ENCODE peak calls at places on chromosomes 11 and 22, in ten cellular contexts. B is neural progenitor cell, O is Karpas-422, Z is hepatocyte, U is H9, D is astrocyte, L is PC-3, I is GM12878, F is endothelial cell of umbilical vein, W is K562. H is an unnamed sample.

GRCh38 chr22:46421272-46421671 is 85.8 kb downstream of the TRMU start:
- DNase-seq in D (no peak), B (no peak), W (no peak), L (no peak), F (no peak), O (no peak), I (peak; percentile 35), Z (no peak), U (no peak), H (no peak)

GRCh38 chr11:66915046-66915832 is 42.9 kb downstream of the PC start:
- DNase-seq in I (no peak), O (no peak), L (no peak), U (peak; percentile 62), B (peak; percentile 42), F (no peak), W (no peak), D (no peak), Z (no peak), H (no peak)

GRCh38 chr11:69152748-69153446 is 2.8 kb upstream of the SMIM38 start:
- DNase-seq in F (no peak), B (peak; percentile 42), I (no peak), L (no peak), U (no peak), O (no peak), W (no peak), D (no peak), Z (no peak), H (no peak)

GRCh38 chr11:68106165-68106940 is 14.8 kb downstream of the CHKA start:
- DNase-seq in D (no peak), O (no peak), F (peak; percentile 57), Z (peak; percentile 76), L (no peak), W (no peak), I (no peak), U (no peak), B (no peak), H (peak; percentile 23)

GRCh38 chr11:122748968-122749687 is 89.2 kb upstream of the CRTAM start:
- DNase-seq in L (peak; percentile 86), I (peak; percentile 56), D (peak; percentile 96), F (peak; percentile 36), U (no peak), B (no peak), O (peak; percentile 83), W (no peak), Z (no peak), H (peak; percentile 90)

GRCh38 chr22:40400173-40400572 is 29.8 kb downstream of the SGSM3 start:
- DNase-seq in Z (no peak), D (no peak), I (peak; percentile 63), U (no peak), F (no peak), W (no peak), B (no peak), L (no peak), O (peak; percentile 94), H (no peak)

GRCh38 chr11:43354311-43354710 is 4.4 kb upstream of the TTC17 start:
- DNase-seq in L (no peak), Z (no peak), B (no peak), O (no peak), W (no peak), I (no peak), D (no peak), U (no peak), F (no peak), H (no peak)

GRCh38 chr11:66470015-66470414 is 3.3 kb downstream of the PELI3 start:
- DNase-seq in F (no peak), O (no peak), L (no peak), W (no peak), B (no peak), D (no peak), I (no peak), U (peak; percentile 47), Z (no peak), H (no peak)

GRCh38 chr22:49565516-49565855 is 262.2 kb downstream of the BRD1 start:
- DNase-seq in L (no peak), U (peak; percentile 3), B (no peak), O (no peak), I (no peak), Z (no peak), F (no peak), W (no peak), D (no peak), H (no peak)

GRCh38 chr11:69367211-69367964 is 73.4 kb downstream of the MYEOV start:
- DNase-seq in W (no peak), U (peak; percentile 15), Z (no peak), F (peak; percentile 15), B (no peak), L (peak; percentile 77), D (no peak), I (no peak), O (no peak), H (no peak)

GRCh38 chr11:102114032-102114431 is 3.8 kb downstream of the YAP1 start:
- DNase-seq in O (no peak), D (no peak), B (no peak), L (no peak), W (no peak), F (no peak), Z (peak; percentile 7), U (no peak), I (no peak), H (no peak)
- H3K27ac ChIP-seq in O (no peak overlapping the region), D (no peak overlapping the region), B (no peak overlapping the region), L (no peak overlapping the region), W (no peak overlapping the region), F (no peak overlapping the region), Z (peak overlapping the region; percentile 97), U (no peak overlapping the region), I (no peak overlapping the region), H (peak overlapping the region; percentile 97)

DNA sequence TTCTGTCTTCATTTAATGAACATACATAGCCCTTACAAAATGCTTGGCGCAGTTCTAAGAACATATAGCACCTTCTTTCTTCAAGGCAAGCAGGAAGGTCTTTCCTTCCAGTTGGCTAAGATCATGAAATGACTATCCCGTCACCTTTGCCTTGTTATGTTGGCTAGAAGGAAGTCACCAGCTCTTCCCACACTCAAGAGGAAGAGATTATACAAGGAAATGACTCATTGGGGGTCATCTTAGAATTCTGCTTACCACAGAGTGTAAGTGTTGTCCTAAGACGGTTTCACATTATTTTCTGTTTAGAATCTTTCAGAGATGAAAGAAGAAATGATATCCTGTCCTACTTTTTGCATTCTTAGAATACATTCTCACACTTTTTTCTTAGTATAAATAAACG is 808.0 kb upstream of the LUZP2 start:
- DNase-seq in W (no peak), D (peak; percentile 15), O (no peak), U (no peak), B (no peak), L (peak; percentile 54), I (no peak), F (peak; percentile 16), Z (no peak), H (no peak)
- H2AFZ ChIP-seq in W (no peak overlapping the region), D (no peak overlapping the region), O (no peak overlapping the region), U (no peak overlapping the region), B (no peak overlapping the region), L (no peak overlapping the region), I (no peak overlapping the region), F (no peak overlapping the region), Z (no peak overlapping the region), H (no peak overlapping the region)

GRCh38 chr11:132123854-132124835 is 753.7 kb downstream of the NTM start:
- DNase-seq in D (no peak), L (no peak), U (peak; percentile 37), O (no peak), F (no peak), B (no peak), Z (no peak), I (peak; percentile 28), W (no peak), H (no peak)

GRCh38 chr11:132123449-132123848 is 753.0 kb downstream of the NTM start:
- DNase-seq in O (no peak), I (no peak), D (no peak), Z (no peak), U (peak; percentile 46), L (no peak), B (no peak), F (no peak), W (no peak), H (no peak)

GRCh38 chr11:132126973-132127900 is 756.8 kb downstream of the NTM start:
- DNase-seq in D (peak; percentile 86), B (peak; percentile 66), W (no peak), O (no peak), Z (peak; percentile 72), L (peak; percentile 70), F (peak; percentile 71), I (no peak), U (peak; percentile 37), H (peak; percentile 67)

GRCh38 chr11:132122701-132123100 is 752.3 kb downstream of the NTM start:
- DNase-seq in W (no peak), O (no peak), B (no peak), Z (no peak), L (no peak), D (no peak), U (no peak), I (no peak), F (no peak), H (no peak)

DNA sequence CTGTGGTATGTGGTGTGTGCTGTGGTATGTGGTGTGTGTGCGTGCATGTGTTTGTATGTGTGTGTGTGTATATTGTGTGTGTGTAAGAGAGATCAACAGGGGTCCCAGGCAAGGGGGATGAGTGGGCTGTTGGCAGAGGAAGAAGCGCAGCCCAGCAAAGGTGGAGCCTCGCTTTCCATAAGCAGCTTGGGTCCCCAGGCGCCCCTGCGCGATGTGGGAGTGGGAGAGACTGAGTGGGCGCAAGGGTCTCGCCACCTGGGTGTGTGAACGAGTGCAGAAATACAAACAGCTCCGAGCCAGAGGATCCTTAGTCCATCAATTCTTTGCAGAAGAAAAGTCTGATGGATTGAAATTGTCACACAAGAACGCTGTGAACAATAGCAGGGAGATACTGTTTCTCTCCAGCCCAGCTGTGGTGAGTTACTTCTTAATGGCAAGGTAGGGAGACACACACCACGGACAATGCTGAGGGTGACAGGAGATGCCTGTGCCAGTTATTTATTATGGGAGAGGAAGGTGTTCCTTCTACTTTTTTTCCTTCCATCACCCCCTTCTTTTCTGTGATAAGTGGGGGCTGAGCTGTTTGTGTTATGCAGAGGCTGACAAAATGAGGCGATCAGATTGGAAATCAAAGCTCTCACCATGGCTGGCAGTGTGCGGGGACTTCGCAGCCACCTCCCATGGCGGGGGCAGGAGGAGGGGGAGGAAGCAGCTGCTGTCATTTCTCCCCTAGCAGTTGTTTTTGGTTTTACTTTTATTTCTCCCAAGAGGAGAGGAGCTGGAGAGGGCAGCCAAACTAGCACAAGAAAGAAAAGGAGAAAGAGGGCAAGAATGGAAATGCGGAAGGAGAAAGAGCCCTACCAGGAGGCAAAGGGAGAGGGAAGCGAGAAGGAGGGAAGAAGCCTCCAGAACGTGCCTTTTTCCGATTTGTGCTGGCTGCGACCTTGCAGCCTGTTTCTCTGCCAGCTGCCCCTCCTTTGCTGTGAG is 755.7 kb downstream of the NTM start:
- DNase-seq in W (no peak), I (no peak), B (peak; percentile 52), L (peak; percentile 11), F (peak; percentile 48), U (peak; percentile 45), Z (no peak), D (no peak), O (no peak), H (peak; percentile 35)
- H3K27ac ChIP-seq in W (no peak overlapping the region), I (no peak overlapping the region), B (no peak overlapping the region), L (no peak overlapping the region), F (peak overlapping the region; percentile 10), U (no peak overlapping the region), Z (no peak overlapping the region), D (peak overlapping the region; percentile 77), O (no peak overlapping the region), H (peak overlapping the region; percentile 48)

DNA sequence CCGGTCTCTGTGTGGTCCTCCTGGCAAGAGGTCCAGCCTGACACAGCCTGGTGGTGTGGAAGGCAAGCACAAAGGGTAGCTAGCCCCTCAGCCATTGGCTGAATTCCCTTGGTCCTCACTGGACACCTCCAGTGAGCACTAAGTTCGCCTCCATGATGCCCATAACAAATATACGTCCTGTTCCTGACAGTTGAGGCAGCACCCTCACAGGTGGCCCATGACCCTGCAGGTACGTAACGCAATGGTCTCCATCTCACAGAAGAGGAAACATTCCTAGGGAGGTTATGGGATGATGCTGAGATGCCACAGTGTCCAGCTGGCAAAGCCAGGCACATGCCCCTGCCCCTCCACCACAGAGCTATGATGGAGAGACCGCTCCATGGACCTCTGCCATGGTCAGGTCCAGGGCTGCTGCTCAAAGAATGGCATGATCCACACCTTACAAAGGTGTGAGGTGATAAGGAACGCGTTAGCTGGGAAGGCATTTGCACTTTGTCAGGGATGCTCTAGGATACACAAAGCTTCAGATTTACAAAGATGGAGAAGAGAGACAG is 1.4 kb upstream of the GNAZ start:
- DNase-seq in Z (no peak), L (no peak), D (no peak), W (no peak), U (peak; percentile 12), O (no peak), B (no peak), F (no peak), I (no peak), H (no peak)
- H2AFZ ChIP-seq in Z (no peak overlapping the region), L (no peak overlapping the region), D (no peak overlapping the region), W (no peak overlapping the region), U (no peak overlapping the region), O (no peak overlapping the region), B (no peak overlapping the region), F (no peak overlapping the region), I (no peak overlapping the region), H (no peak overlapping the region)

H was measured in mammary epithelial cell.